ENCODE peak calls at places on chromosomes 4 and X, in ten cellular contexts. One of them, this sample, is unnamed.

GRCh38 chr4:99617374-99617773 is 40.3 kb downstream of the C4orf54 start:
- DNase-seq in SK-MEL-5: no peak
- DNase-seq in T-helper 9 cell: no peak
- DNase-seq in activated naive CD8-positive, alpha-beta T cell treated with anti-CD3 and anti-CD28 coated beads, Interleukin-2, amount 50 U/mL, for 24 hours: no peak
- DNase-seq in activated T-helper 1 cell treated with anti-CD3 and anti-CD28 coated beads, Interleukin-2, amount 50 U/mL, for 16 hours: no peak
- DNase-seq in heart right ventricle: no peak
- DNase-seq in colonic mucosa: no peak
- DNase-seq in activated CD8-positive, alpha-beta memory T cell treated with anti-CD3 and anti-CD28 coated beads, Interleukin-2, amount 50 U/mL, for 4 hours: no peak
- DNase-seq in cardiac fibroblast: no peak
- DNase-seq in amniotic epithelial cell: no peak
- DNase-seq in this sample: no peak

GRCh38 chr4:6360385-6360784 is 90.7 kb downstream of the WFS1 start:
- DNase-seq in SK-MEL-5: no peak
- DNase-seq in T-helper 9 cell: no peak
- DNase-seq in activated naive CD8-positive, alpha-beta T cell treated with anti-CD3 and anti-CD28 coated beads, Interleukin-2, amount 50 U/mL, for 24 hours: no peak
- DNase-seq in activated T-helper 1 cell treated with anti-CD3 and anti-CD28 coated beads, Interleukin-2, amount 50 U/mL, for 16 hours: no peak
- DNase-seq in heart right ventricle: no peak
- DNase-seq in colonic mucosa: no peak
- DNase-seq in activated CD8-positive, alpha-beta memory T cell treated with anti-CD3 and anti-CD28 coated beads, Interleukin-2, amount 50 U/mL, for 4 hours: no peak
- DNase-seq in cardiac fibroblast: no peak
- DNase-seq in amniotic epithelial cell: no peak
- DNase-seq in this sample: no peak

GRCh38 chrX:9064694-9065093 is 30.8 kb upstream of the FAM9B start:
- DNase-seq in SK-MEL-5: no peak
- DNase-seq in T-helper 9 cell: no peak
- DNase-seq in activated naive CD8-positive, alpha-beta T cell treated with anti-CD3 and anti-CD28 coated beads, Interleukin-2, amount 50 U/mL, for 24 hours: no peak
- DNase-seq in activated T-helper 1 cell treated with anti-CD3 and anti-CD28 coated beads, Interleukin-2, amount 50 U/mL, for 16 hours: no peak
- DNase-seq in heart right ventricle: no peak
- DNase-seq in colonic mucosa: no peak
- DNase-seq in activated CD8-positive, alpha-beta memory T cell treated with anti-CD3 and anti-CD28 coated beads, Interleukin-2, amount 50 U/mL, for 4 hours: no peak
- DNase-seq in cardiac fibroblast: no peak
- DNase-seq in amniotic epithelial cell: no peak
- DNase-seq in this sample: no peak

GRCh38 chr4:60215906-60216305 is 984.2 kb upstream of the ADGRL3 start:
- DNase-seq in SK-MEL-5: no peak
- DNase-seq in T-helper 9 cell: no peak
- DNase-seq in activated naive CD8-positive, alpha-beta T cell treated with anti-CD3 and anti-CD28 coated beads, Interleukin-2, amount 50 U/mL, for 24 hours: no peak
- DNase-seq in activated T-helper 1 cell treated with anti-CD3 and anti-CD28 coated beads, Interleukin-2, amount 50 U/mL, for 16 hours: no peak
- DNase-seq in heart right ventricle: no peak
- DNase-seq in colonic mucosa: no peak
- DNase-seq in activated CD8-positive, alpha-beta memory T cell treated with anti-CD3 and anti-CD28 coated beads, Interleukin-2, amount 50 U/mL, for 4 hours: no peak
- DNase-seq in cardiac fibroblast: no peak
- DNase-seq in amniotic epithelial cell: no peak
- DNase-seq in this sample: no peak

GRCh38 chrX:40474205-40474626 is 106.6 kb upstream of the ATP6AP2 start:
- DNase-seq in SK-MEL-5: no peak
- DNase-seq in T-helper 9 cell: no peak
- DNase-seq in activated naive CD8-positive, alpha-beta T cell treated with anti-CD3 and anti-CD28 coated beads, Interleukin-2, amount 50 U/mL, for 24 hours: no peak
- DNase-seq in activated T-helper 1 cell treated with anti-CD3 and anti-CD28 coated beads, Interleukin-2, amount 50 U/mL, for 16 hours: no peak
- DNase-seq in heart right ventricle: peak
- DNase-seq in colonic mucosa: no peak
- DNase-seq in activated CD8-positive, alpha-beta memory T cell treated with anti-CD3 and anti-CD28 coated beads, Interleukin-2, amount 50 U/mL, for 4 hours: no peak
- DNase-seq in cardiac fibroblast: peak
- DNase-seq in amniotic epithelial cell: no peak
- DNase-seq in this sample: no peak

GRCh38 chrX:1244164-1245076 is 24.2 kb upstream of the CSF2RA start:
- DNase-seq in SK-MEL-5: peak
- DNase-seq in T-helper 9 cell: no peak
- DNase-seq in activated naive CD8-positive, alpha-beta T cell treated with anti-CD3 and anti-CD28 coated beads, Interleukin-2, amount 50 U/mL, for 24 hours: peak
- DNase-seq in activated T-helper 1 cell treated with anti-CD3 and anti-CD28 coated beads, Interleukin-2, amount 50 U/mL, for 16 hours: no peak
- DNase-seq in heart right ventricle: no peak
- DNase-seq in colonic mucosa: no peak
- DNase-seq in activated CD8-positive, alpha-beta memory T cell treated with anti-CD3 and anti-CD28 coated beads, Interleukin-2, amount 50 U/mL, for 4 hours: no peak
- DNase-seq in cardiac fibroblast: no peak
- DNase-seq in amniotic epithelial cell: no peak
- DNase-seq in this sample: no peak

GRCh38 chrX:67724359-67725110 is 180.7 kb downstream of the AR start:
- DNase-seq in SK-MEL-5: peak
- DNase-seq in T-helper 9 cell: no peak
- DNase-seq in activated naive CD8-positive, alpha-beta T cell treated with anti-CD3 and anti-CD28 coated beads, Interleukin-2, amount 50 U/mL, for 24 hours: no peak
- DNase-seq in activated T-helper 1 cell treated with anti-CD3 and anti-CD28 coated beads, Interleukin-2, amount 50 U/mL, for 16 hours: no peak
- DNase-seq in heart right ventricle: no peak
- DNase-seq in colonic mucosa: no peak
- DNase-seq in activated CD8-positive, alpha-beta memory T cell treated with anti-CD3 and anti-CD28 coated beads, Interleukin-2, amount 50 U/mL, for 4 hours: no peak
- DNase-seq in cardiac fibroblast: no peak
- DNase-seq in amniotic epithelial cell: no peak
- DNase-seq in this sample: no peak

GRCh38 chr4:37885496-37885895 is 5.4 kb upstream of the TBC1D1 start:
- DNase-seq in SK-MEL-5: no peak
- DNase-seq in T-helper 9 cell: no peak
- DNase-seq in activated naive CD8-positive, alpha-beta T cell treated with anti-CD3 and anti-CD28 coated beads, Interleukin-2, amount 50 U/mL, for 24 hours: no peak
- DNase-seq in activated T-helper 1 cell treated with anti-CD3 and anti-CD28 coated beads, Interleukin-2, amount 50 U/mL, for 16 hours: no peak
- DNase-seq in heart right ventricle: peak
- DNase-seq in colonic mucosa: no peak
- DNase-seq in activated CD8-positive, alpha-beta memory T cell treated with anti-CD3 and anti-CD28 coated beads, Interleukin-2, amount 50 U/mL, for 4 hours: no peak
- DNase-seq in cardiac fibroblast: peak
- DNase-seq in amniotic epithelial cell: peak
- DNase-seq in this sample: no peak

GRCh38 chr4:114132199-114132598 is 152.8 kb upstream of the ARSJ start:
- DNase-seq in SK-MEL-5: no peak
- DNase-seq in T-helper 9 cell: no peak
- DNase-seq in activated naive CD8-positive, alpha-beta T cell treated with anti-CD3 and anti-CD28 coated beads, Interleukin-2, amount 50 U/mL, for 24 hours: no peak
- DNase-seq in activated T-helper 1 cell treated with anti-CD3 and anti-CD28 coated beads, Interleukin-2, amount 50 U/mL, for 16 hours: no peak
- DNase-seq in heart right ventricle: no peak
- DNase-seq in colonic mucosa: no peak
- DNase-seq in activated CD8-positive, alpha-beta memory T cell treated with anti-CD3 and anti-CD28 coated beads, Interleukin-2, amount 50 U/mL, for 4 hours: no peak
- DNase-seq in cardiac fibroblast: no peak
- DNase-seq in amniotic epithelial cell: no peak
- DNase-seq in this sample: no peak

GRCh38 chrX:118553042-118553714 is 57.6 kb downstream of the DOCK11 start:
- DNase-seq in SK-MEL-5: no peak
- DNase-seq in T-helper 9 cell: no peak
- DNase-seq in activated naive CD8-positive, alpha-beta T cell treated with anti-CD3 and anti-CD28 coated beads, Interleukin-2, amount 50 U/mL, for 24 hours: no peak
- DNase-seq in activated T-helper 1 cell treated with anti-CD3 and anti-CD28 coated beads, Interleukin-2, amount 50 U/mL, for 16 hours: no peak
- DNase-seq in heart right ventricle: no peak
- DNase-seq in colonic mucosa: no peak
- DNase-seq in activated CD8-positive, alpha-beta memory T cell treated with anti-CD3 and anti-CD28 coated beads, Interleukin-2, amount 50 U/mL, for 4 hours: no peak
- DNase-seq in cardiac fibroblast: peak
- DNase-seq in amniotic epithelial cell: peak
- DNase-seq in this sample: no peak

GRCh38 chr4:70943115-70943514 is 40.9 kb downstream of the MOB1B start:
- DNase-seq in SK-MEL-5: no peak
- DNase-seq in T-helper 9 cell: no peak
- DNase-seq in activated naive CD8-positive, alpha-beta T cell treated with anti-CD3 and anti-CD28 coated beads, Interleukin-2, amount 50 U/mL, for 24 hours: no peak
- DNase-seq in activated T-helper 1 cell treated with anti-CD3 and anti-CD28 coated beads, Interleukin-2, amount 50 U/mL, for 16 hours: no peak
- DNase-seq in heart right ventricle: no peak
- DNase-seq in colonic mucosa: no peak
- DNase-seq in activated CD8-positive, alpha-beta memory T cell treated with anti-CD3 and anti-CD28 coated beads, Interleukin-2, amount 50 U/mL, for 4 hours: no peak
- DNase-seq in cardiac fibroblast: no peak
- DNase-seq in amniotic epithelial cell: no peak
- DNase-seq in this sample: no peak

GRCh38 chrX:2325076-2325784 is 175.5 kb downstream of the DHRSX start:
- DNase-seq in SK-MEL-5: peak
- DNase-seq in T-helper 9 cell: peak
- DNase-seq in activated naive CD8-positive, alpha-beta T cell treated with anti-CD3 and anti-CD28 coated beads, Interleukin-2, amount 50 U/mL, for 24 hours: peak
- DNase-seq in activated T-helper 1 cell treated with anti-CD3 and anti-CD28 coated beads, Interleukin-2, amount 50 U/mL, for 16 hours: no peak
- DNase-seq in heart right ventricle: peak
- DNase-seq in colonic mucosa: peak
- DNase-seq in activated CD8-positive, alpha-beta memory T cell treated with anti-CD3 and anti-CD28 coated beads, Interleukin-2, amount 50 U/mL, for 4 hours: peak
- DNase-seq in cardiac fibroblast: peak
- DNase-seq in amniotic epithelial cell: peak
- DNase-seq in this sample: no peak

GRCh38 chr4:124666496-124666895 is 46.0 kb downstream of the ANKRD50 start:
- DNase-seq in SK-MEL-5: peak
- DNase-seq in T-helper 9 cell: no peak
- DNase-seq in activated naive CD8-positive, alpha-beta T cell treated with anti-CD3 and anti-CD28 coated beads, Interleukin-2, amount 50 U/mL, for 24 hours: no peak
- DNase-seq in activated T-helper 1 cell treated with anti-CD3 and anti-CD28 coated beads, Interleukin-2, amount 50 U/mL, for 16 hours: no peak
- DNase-seq in heart right ventricle: no peak
- DNase-seq in colonic mucosa: no peak
- DNase-seq in activated CD8-positive, alpha-beta memory T cell treated with anti-CD3 and anti-CD28 coated beads, Interleukin-2, amount 50 U/mL, for 4 hours: no peak
- DNase-seq in cardiac fibroblast: no peak
- DNase-seq in amniotic epithelial cell: no peak
- DNase-seq in this sample: no peak

GRCh38 chr4:38989487-38989886 is 42.7 kb downstream of the TMEM156 start:
- DNase-seq in SK-MEL-5: no peak
- DNase-seq in T-helper 9 cell: no peak
- DNase-seq in activated naive CD8-positive, alpha-beta T cell treated with anti-CD3 and anti-CD28 coated beads, Interleukin-2, amount 50 U/mL, for 24 hours: no peak
- DNase-seq in activated T-helper 1 cell treated with anti-CD3 and anti-CD28 coated beads, Interleukin-2, amount 50 U/mL, for 16 hours: no peak
- DNase-seq in heart right ventricle: no peak
- DNase-seq in colonic mucosa: no peak
- DNase-seq in activated CD8-positive, alpha-beta memory T cell treated with anti-CD3 and anti-CD28 coated beads, Interleukin-2, amount 50 U/mL, for 4 hours: no peak
- DNase-seq in cardiac fibroblast: no peak
- DNase-seq in amniotic epithelial cell: peak
- DNase-seq in this sample: no peak

GRCh38 chrX:45903781-45904201 is 641.4 kb downstream of the ZNF674 start:
- DNase-seq in SK-MEL-5: no peak
- DNase-seq in T-helper 9 cell: no peak
- DNase-seq in activated naive CD8-positive, alpha-beta T cell treated with anti-CD3 and anti-CD28 coated beads, Interleukin-2, amount 50 U/mL, for 24 hours: no peak
- DNase-seq in activated T-helper 1 cell treated with anti-CD3 and anti-CD28 coated beads, Interleukin-2, amount 50 U/mL, for 16 hours: no peak
- DNase-seq in heart right ventricle: no peak
- DNase-seq in colonic mucosa: no peak
- DNase-seq in activated CD8-positive, alpha-beta memory T cell treated with anti-CD3 and anti-CD28 coated beads, Interleukin-2, amount 50 U/mL, for 4 hours: no peak
- DNase-seq in cardiac fibroblast: no peak
- DNase-seq in amniotic epithelial cell: no peak
- DNase-seq in this sample: no peak

GRCh38 chr4:94939791-94940530 is 182.2 kb downstream of the BMPR1B start:
- DNase-seq in SK-MEL-5: no peak
- DNase-seq in T-helper 9 cell: no peak
- DNase-seq in activated naive CD8-positive, alpha-beta T cell treated with anti-CD3 and anti-CD28 coated beads, Interleukin-2, amount 50 U/mL, for 24 hours: no peak
- DNase-seq in activated T-helper 1 cell treated with anti-CD3 and anti-CD28 coated beads, Interleukin-2, amount 50 U/mL, for 16 hours: no peak
- DNase-seq in heart right ventricle: no peak
- DNase-seq in colonic mucosa: no peak
- DNase-seq in activated CD8-positive, alpha-beta memory T cell treated with anti-CD3 and anti-CD28 coated beads, Interleukin-2, amount 50 U/mL, for 4 hours: no peak
- DNase-seq in cardiac fibroblast: no peak
- DNase-seq in amniotic epithelial cell: no peak
- DNase-seq in this sample: no peak

GRCh38 chr4:31194823-31195222 is 474.7 kb downstream of the PCDH7 start:
- DNase-seq in SK-MEL-5: no peak
- DNase-seq in T-helper 9 cell: no peak
- DNase-seq in activated naive CD8-positive, alpha-beta T cell treated with anti-CD3 and anti-CD28 coated beads, Interleukin-2, amount 50 U/mL, for 24 hours: no peak
- DNase-seq in activated T-helper 1 cell treated with anti-CD3 and anti-CD28 coated beads, Interleukin-2, amount 50 U/mL, for 16 hours: no peak
- DNase-seq in heart right ventricle: no peak
- DNase-seq in colonic mucosa: no peak
- DNase-seq in activated CD8-positive, alpha-beta memory T cell treated with anti-CD3 and anti-CD28 coated beads, Interleukin-2, amount 50 U/mL, for 4 hours: no peak
- DNase-seq in cardiac fibroblast: no peak
- DNase-seq in amniotic epithelial cell: no peak
- DNase-seq in this sample: no peak

GRCh38 chr4:158182736-158183135 is 9.9 kb upstream of the GASK1B start:
- DNase-seq in SK-MEL-5: peak
- DNase-seq in T-helper 9 cell: no peak
- DNase-seq in activated naive CD8-positive, alpha-beta T cell treated with anti-CD3 and anti-CD28 coated beads, Interleukin-2, amount 50 U/mL, for 24 hours: no peak
- DNase-seq in activated T-helper 1 cell treated with anti-CD3 and anti-CD28 coated beads, Interleukin-2, amount 50 U/mL, for 16 hours: no peak
- DNase-seq in heart right ventricle: no peak
- DNase-seq in colonic mucosa: no peak
- DNase-seq in activated CD8-positive, alpha-beta memory T cell treated with anti-CD3 and anti-CD28 coated beads, Interleukin-2, amount 50 U/mL, for 4 hours: no peak
- DNase-seq in cardiac fibroblast: no peak
- DNase-seq in amniotic epithelial cell: no peak
- DNase-seq in this sample: no peak

GRCh38 chrX:29090811-29091210 is 503.6 kb downstream of the IL1RAPL1 start:
- DNase-seq in SK-MEL-5: peak
- DNase-seq in T-helper 9 cell: no peak
- DNase-seq in activated naive CD8-positive, alpha-beta T cell treated with anti-CD3 and anti-CD28 coated beads, Interleukin-2, amount 50 U/mL, for 24 hours: no peak
- DNase-seq in activated T-helper 1 cell treated with anti-CD3 and anti-CD28 coated beads, Interleukin-2, amount 50 U/mL, for 16 hours: no peak
- DNase-seq in heart right ventricle: peak
- DNase-seq in colonic mucosa: no peak
- DNase-seq in activated CD8-positive, alpha-beta memory T cell treated with anti-CD3 and anti-CD28 coated beads, Interleukin-2, amount 50 U/mL, for 4 hours: no peak
- DNase-seq in cardiac fibroblast: peak
- DNase-seq in amniotic epithelial cell: peak
- DNase-seq in this sample: no peak

GRCh38 chr4:86957214-86957613 is 22.4 kb downstream of the AFF1 start:
- DNase-seq in SK-MEL-5: no peak
- DNase-seq in T-helper 9 cell: no peak
- DNase-seq in activated naive CD8-positive, alpha-beta T cell treated with anti-CD3 and anti-CD28 coated beads, Interleukin-2, amount 50 U/mL, for 24 hours: no peak
- DNase-seq in activated T-helper 1 cell treated with anti-CD3 and anti-CD28 coated beads, Interleukin-2, amount 50 U/mL, for 16 hours: no peak
- DNase-seq in heart right ventricle: no peak
- DNase-seq in colonic mucosa: no peak
- DNase-seq in activated CD8-positive, alpha-beta memory T cell treated with anti-CD3 and anti-CD28 coated beads, Interleukin-2, amount 50 U/mL, for 4 hours: no peak
- DNase-seq in cardiac fibroblast: peak
- DNase-seq in amniotic epithelial cell: peak
- DNase-seq in this sample: no peak

This sample was measured in activated T-helper 2 cell treated with anti-CD3 and anti-CD28 coated beads, Interferon-gamma antibody, Interleukin-2, Interleukin-4, amounts not matched to agents 10 μg/mL and 5 μg/mL and 100 μg/mL, durations not matched to agents 14 hours and 24 hours and 36 hours.